ENCODE peak calls at places on chromosomes 11 and 22, in ten cellular contexts. P is fibroblast of the aortic adventitia; U is AG04450; N is AG08396; L is GM23338; A is nucleus accumbens; O is iPS-NIHi11; Q is activated CD4-positive, alpha-beta T cell treated with anti-CD3 and anti-CD28 coated beads, Interleukin-2, amount 50 U/mL, for 24 hours; W is activated gamma-delta T cell treated with anti-CD3 and anti-CD28 coated beads, Interleukin-2, amount 50 U/mL, for 16 hours; T is amygdala. X is an unnamed sample.

GRCh38 chr22:37242395-37242918 is 1.6 kb downstream of the RAC2 start:
- DNase-seq in L (no peak), N (no peak), Q (peak), O (no peak), A (no peak), U (no peak), W (peak), P (no peak), T (no peak), X (no peak)

GRCh38 chr11:69352181-69352580 is 58.2 kb downstream of the MYEOV start:
- DNase-seq in P (peak), L (no peak), T (no peak), W (no peak), Q (no peak), N (no peak), U (no peak), A (no peak), O (no peak), X (no peak)

GRCh38 chr11:105297463-105297862 is 157.9 kb upstream of the CARD18 start:
- DNase-seq in N (peak), A (no peak), Q (no peak), L (no peak), O (no peak), P (peak), T (no peak), U (no peak), W (no peak), X (no peak)

GRCh38 chr22:43163241-43163795 is 12.0 kb downstream of the TSPO start:
- DNase-seq in Q (no peak), N (no peak), U (no peak), A (no peak), O (no peak), L (no peak), T (no peak), P (no peak), W (no peak), X (no peak)

GRCh38 chr22:41672780-41673509 is 15.7 kb downstream of the SNU13 start:
- DNase-seq in O (peak), W (no peak), A (no peak), U (no peak), P (no peak), L (peak), T (no peak), N (no peak), Q (no peak), X (no peak)

GRCh38 chr11:59849129-59849528 is 3.8 kb upstream of the CBLIF start:
- DNase-seq in U (no peak), P (no peak), N (no peak), T (no peak), A (no peak), Q (no peak), L (no peak), W (no peak), O (no peak), X (no peak)

GRCh38 chr11:114247070-114247789 is 49.0 kb upstream of the NNMT start:
- DNase-seq in T (no peak), P (no peak), L (no peak), N (no peak), U (no peak), O (no peak), A (no peak), W (no peak), Q (no peak), X (no peak)

GRCh38 chr11:69086152-69086551 is 37.4 kb downstream of the TPCN2 start:
- DNase-seq in P (peak), U (no peak), T (no peak), N (no peak), O (no peak), L (peak), W (no peak), Q (no peak), A (no peak), X (no peak)

GRCh38 chr22:42725606-42726355 is 5.1 kb upstream of the A4GALT start:
- DNase-seq in L (no peak), A (no peak), W (no peak), Q (no peak), O (no peak), U (no peak), N (no peak), T (no peak), P (peak), X (no peak)

GRCh38 chr11:73259406-73260126 is 12.6 kb upstream of the P2RY6 start:
- DNase-seq in L (no peak), P (no peak), T (no peak), Q (no peak), O (no peak), U (no peak), W (no peak), N (no peak), A (no peak), X (no peak)

GRCh38 chr11:73321342-73322110 is 13.4 kb downstream of the ARHGEF17 start:
- DNase-seq in W (no peak), O (no peak), U (no peak), N (no peak), P (peak), T (no peak), A (no peak), Q (no peak), L (peak), X (peak)

GRCh38 chr11:117600261-117600783 is 196.7 kb downstream of the DSCAML1 start:
- DNase-seq in Q (no peak), T (peak), U (no peak), N (no peak), A (peak), O (no peak), L (no peak), W (no peak), P (no peak), X (peak)

GRCh38 chr11:46661836-46662235 is 38.6 kb downstream of the ARHGAP1 start:
- DNase-seq in U (no peak), L (no peak), Q (no peak), W (no peak), A (no peak), T (no peak), P (no peak), O (no peak), N (no peak), X (no peak)

GRCh38 chr22:27685515-27685914 is 116.0 kb downstream of the MN1 start:
- DNase-seq in T (no peak), O (no peak), P (no peak), A (no peak), Q (no peak), W (no peak), U (no peak), N (no peak), L (no peak), X (no peak)

GRCh38 chr11:8839306-8839956 is 71.6 kb upstream of the AKIP1 start:
- DNase-seq in P (no peak), N (no peak), W (no peak), Q (no peak), A (no peak), O (no peak), T (no peak), U (no peak), L (peak), X (no peak)

X was measured in DMS153.